ENCODE peak calls at places on chromosomes 7 and 10, in seven cellular contexts. B, U, I, K, Q, Y and V are unnamed samples.
A peak's percentile ranks its signal among the peaks of the same experiment; 100 is the strongest.

GRCh38 chr7:81299272-81299671 is 380.4 kb upstream of the SEMA3C start:
- DNase-seq in K (peak; percentile 96), U (peak; percentile 36), Y (no peak), I (peak; percentile 45), Q (peak; percentile 98), B (peak; percentile 95), V (no peak)

GRCh38 chr10:18681366-18681765 is 22.1 kb downstream of the ARL5B start:
- DNase-seq in B (no peak), I (no peak), Q (peak; percentile 51), U (no peak), Y (no peak), K (peak; percentile 67), V (no peak)

GRCh38 chr7:3300221-3300650 is 816 bp upstream of the SDK1 start:
- DNase-seq in Q (peak; percentile 28), I (peak; percentile 10), K (peak; percentile 84), Y (no peak), U (no peak), B (peak; percentile 9), V (no peak)

GRCh38 chr7:5429857-5430611 is 6.4 kb upstream of the TNRC18 start:
- DNase-seq in U (no peak), Q (peak; percentile 55), K (peak; percentile 88), Y (no peak), B (no peak), I (peak; percentile 62), V (no peak)

GRCh38 chr10:95281206-95281605 is 9.6 kb downstream of the PDLIM1 start:
- DNase-seq in B (no peak), I (no peak), Y (no peak), Q (no peak), K (no peak), U (no peak), V (no peak)

GRCh38 chr7:96178581-96178980 is 143.3 kb downstream of the SLC25A13 start:
- DNase-seq in K (no peak), B (no peak), Y (no peak), U (no peak), I (peak; percentile 16), Q (no peak), V (no peak)

GRCh38 chr10:5583525-5584175 is 58.9 kb downstream of the CALML3 start:
- DNase-seq in K (no peak), B (no peak), I (peak; percentile 96), Q (peak; percentile 67), U (no peak), Y (no peak), V (no peak)

GRCh38 chr7:8035647-8036518 is 67.3 kb downstream of the GLCCI1 start:
- DNase-seq in K (peak; percentile 54), I (no peak), B (peak; percentile 19), U (no peak), Y (no peak), Q (peak; percentile 25), V (no peak)

GRCh38 chr7:25025218-25025671 is 45.3 kb upstream of the OSBPL3 start:
- DNase-seq in K (peak; percentile 90), Q (peak; percentile 95), I (peak; percentile 51), U (no peak), B (peak; percentile 82), Y (no peak), V (no peak)

GRCh38 chr7:8189615-8190014 is 72.4 kb downstream of the ICA1 start:
- DNase-seq in U (no peak), B (no peak), I (no peak), Q (peak; percentile 5), K (no peak), Y (no peak), V (no peak)

GRCh38 chr7:37732880-37733279 is 49.3 kb downstream of the GPR141 start:
- DNase-seq in B (no peak), K (no peak), Q (no peak), U (no peak), I (no peak), Y (no peak), V (no peak)

GRCh38 chr7:121394709-121395140 is 1.4 kb downstream of the FAM3C start:
- DNase-seq in I (no peak), K (no peak), Q (peak; percentile 8), B (no peak), Y (peak; percentile 17), U (no peak), V (no peak)

GRCh38 chr7:151129141-151129835 is 38.2 kb downstream of the GBX1 start:
- DNase-seq in Q (no peak), K (no peak), U (no peak), Y (no peak), I (no peak), B (no peak), V (no peak)

GRCh38 chr10:67670401-67670800 is 25.6 kb downstream of the CTNNA3 start:
- DNase-seq in Y (no peak), K (no peak), I (no peak), Q (peak; percentile 64), B (peak; percentile 17), U (no peak), V (no peak)

GRCh38 chr7:68787586-68787985 is 810.7 kb upstream of the AUTS2 start:
- DNase-seq in Y (no peak), B (no peak), I (no peak), Q (no peak), U (no peak), K (no peak), V (no peak)

GRCh38 chr10:72756674-72757385 is 64.9 kb downstream of the MCU start:
- DNase-seq in U (no peak), Q (peak; percentile 83), I (no peak), Y (no peak), B (peak; percentile 43), K (no peak), V (no peak)

GRCh38 chr10:14560274-14560673 is 214.4 kb downstream of the FAM107B start:
- DNase-seq in B (no peak), Q (peak; percentile 65), K (peak; percentile 80), Y (no peak), U (peak; percentile 48), I (peak; percentile 84), V (no peak)

GRCh38 chr7:117667456-117667855 is 187.6 kb downstream of the CFTR start:
- DNase-seq in Q (peak; percentile 42), B (peak; percentile 20), K (no peak), Y (no peak), U (no peak), I (no peak), V (no peak)

GRCh38 chr7:135240446-135240845 is 6.8 kb downstream of the STRA8 start:
- DNase-seq in Y (no peak), Q (no peak), U (no peak), B (no peak), K (no peak), I (no peak), V (no peak)

GRCh38 chr10:1151071-1152033 is 95.2 kb downstream of the WDR37 start:
- DNase-seq in U (no peak), Q (no peak), B (no peak), Y (no peak), I (no peak), K (no peak), V (no peak)

GRCh38 chr7:26709210-26709990 is 155.0 kb downstream of the SKAP2 start:
- DNase-seq in I (no peak), K (no peak), Q (no peak), B (no peak), U (no peak), Y (no peak), V (no peak)

GRCh38 chr7:36904101-36904500 is 179.8 kb upstream of the AOAH start:
- DNase-seq in I (no peak), Q (no peak), U (no peak), B (no peak), Y (no peak), K (no peak), V (no peak)

GRCh38 chr10:9244880-9245279 is 1190.4 kb downstream of the GATA3 start:
- DNase-seq in I (no peak), Q (no peak), K (no peak), U (no peak), Y (no peak), B (no peak), V (no peak)

GRCh38 chr10:117188399-117188798 is 8.9 kb upstream of the KCNK18 start:
- DNase-seq in I (no peak), Q (no peak), Y (no peak), U (no peak), K (peak; percentile 30), B (no peak), V (no peak)

GRCh38 chr10:44801383-44802327 is 109.5 kb upstream of the TMEM72 start:
- DNase-seq in B (peak; percentile 99), K (peak; percentile 87), Y (no peak), I (peak; percentile 55), U (no peak), Q (peak; percentile 99), V (no peak)

GRCh38 chr10:35375091-35375765 is 38.9 kb downstream of the CCNY start:
- DNase-seq in K (peak; percentile 44), Y (no peak), U (no peak), Q (peak; percentile 35), B (no peak), I (no peak), V (no peak)
- TF ChIP-seq CTCF in K (no peak), Y (no peak), U (no peak), Q (no peak), B (peak; percentile 33), I (no peak), V (no peak)

DNA sequence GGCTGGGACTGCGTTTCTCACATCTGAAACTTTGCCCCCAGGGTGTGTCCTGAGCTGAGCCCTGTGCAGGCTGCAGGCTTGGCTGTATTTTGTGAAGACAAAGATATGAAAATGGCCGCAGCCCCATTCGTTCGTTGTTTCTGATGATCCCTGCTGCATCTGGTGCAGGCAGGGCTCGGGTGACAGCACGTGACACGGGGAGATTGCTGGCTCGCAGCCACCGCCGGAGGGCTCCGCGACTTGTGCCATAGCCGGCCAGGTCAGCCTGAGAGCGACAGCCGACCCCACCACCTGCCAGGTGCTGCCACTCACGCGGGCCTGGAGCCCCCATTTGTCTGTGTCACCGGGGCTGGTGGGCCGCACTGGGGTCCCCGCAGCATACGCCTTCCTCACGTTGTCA is 81.3 kb downstream of the ZRANB1 start:
- DNase-seq in K (no peak), I (no peak), B (no peak), Y (no peak), U (no peak), Q (no peak), V (no peak)
- TF ChIP-seq CTCF in K (no peak), I (no peak), B (no peak), Y (no peak), U (no peak), Q (no peak), V (no peak)

GRCh38 chr10:102233997-102234396 is 7.3 kb downstream of the PITX3 start:
- DNase-seq in B (no peak), Q (no peak), K (no peak), Y (no peak), I (no peak), U (no peak), V (no peak)

GRCh38 chr10:102231357-102232318 is 5.5 kb downstream of the ELOVL3 start:
- DNase-seq in Q (no peak), K (peak; percentile 64), U (peak; percentile 94), I (peak; percentile 61), Y (peak; percentile 87), B (no peak), V (no peak)

GRCh38 chr10:102230264-102230860 is 4.3 kb downstream of the ELOVL3 start:
- DNase-seq in I (peak; percentile 64), Y (peak; percentile 50), B (peak; percentile 55), K (peak; percentile 87), Q (peak; percentile 60), U (peak; percentile 66), V (no peak)

GRCh38 chr10:102229810-102230263 is 3.7 kb downstream of the ELOVL3 start:
- DNase-seq in I (peak; percentile 77), Y (peak; percentile 87), K (peak; percentile 90), U (peak; percentile 88), B (peak; percentile 67), Q (peak; percentile 53), V (peak; percentile 85)

GRCh38 chr10:102230861-102231356 is 4.8 kb downstream of the ELOVL3 start:
- DNase-seq in Y (peak; percentile 75), U (peak; percentile 40), K (peak; percentile 68), I (peak; percentile 47), Q (no peak), B (no peak), V (no peak)
- TF ChIP-seq CTCF in Y (peak; percentile 38), U (no peak), K (peak; percentile 15), I (no peak), Q (peak; percentile 21), B (peak; percentile 49), V (peak; percentile 42)

GRCh38 chr7:128794020-128794419 is 2.3 kb downstream of the CCDC136 start:
- DNase-seq in Q (no peak), U (no peak), Y (peak; percentile 49), I (peak; percentile 50), B (no peak), K (no peak), V (no peak)
- TF ChIP-seq CTCF in Q (no peak), U (peak; percentile 18), Y (peak; percentile 18), I (peak; percentile 49), B (peak; percentile 6), K (no peak), V (no peak)